ENCODE peak calls at places on chromosomes 11 and 22, in seven cellular contexts. One of them, this sample, is unnamed.
A peak's percentile ranks its signal among the peaks of the same experiment; 100 is the strongest.

GRCh38 chr11:67558084-67558772 is 25.4 kb upstream of the GSTP1 start:
- DNase-seq in mesenchymal stem cell: no peak
- DNase-seq in trophoblast cell: no peak
- DNase-seq in IMR-90: no peak
- DNase-seq in mesendoderm: no peak
- DNase-seq in H9: no peak
- DNase-seq in neuronal stem cell: no peak
- DNase-seq in this sample: no peak

GRCh38 chr11:68569357-68569756 is 108.8 kb downstream of the PPP6R3 start:
- DNase-seq in H9: no peak
- DNase-seq in trophoblast cell: no peak
- DNase-seq in neuronal stem cell: no peak
- DNase-seq in IMR-90: no peak
- DNase-seq in mesendoderm: no peak
- DNase-seq in mesenchymal stem cell: no peak
- DNase-seq in this sample: no peak

GRCh38 chr11:6323291-6323905 is 3.1 kb upstream of the CAVIN3 start:
- DNase-seq in H9: peak; percentile 82
- DNase-seq in trophoblast cell: no peak
- DNase-seq in IMR-90: no peak
- DNase-seq in mesendoderm: no peak
- DNase-seq in neuronal stem cell: no peak
- DNase-seq in mesenchymal stem cell: no peak
- DNase-seq in this sample: no peak

GRCh38 chr22:38413085-38414008 is 41.7 kb downstream of the KCNJ4 start:
- DNase-seq in IMR-90: no peak
- DNase-seq in mesenchymal stem cell: no peak
- DNase-seq in H9: no peak
- DNase-seq in mesendoderm: no peak
- DNase-seq in trophoblast cell: peak; percentile 27
- DNase-seq in neuronal stem cell: no peak
- DNase-seq in this sample: no peak

GRCh38 chr22:19149047-19149883 is 827 bp downstream of the GSC2 start:
- DNase-seq in mesendoderm: peak; percentile 31
- DNase-seq in mesenchymal stem cell: no peak
- DNase-seq in trophoblast cell: peak; percentile 40
- DNase-seq in H9: peak; percentile 64
- DNase-seq in IMR-90: no peak
- DNase-seq in neuronal stem cell: no peak
- DNase-seq in this sample: no peak

GRCh38 chr11:77993902-77994301 is 566 bp downstream of the INTS4 start:
- DNase-seq in IMR-90: no peak
- DNase-seq in trophoblast cell: no peak
- DNase-seq in mesendoderm: peak; percentile 19
- DNase-seq in mesenchymal stem cell: no peak
- DNase-seq in neuronal stem cell: no peak
- DNase-seq in H9: no peak
- DNase-seq in this sample: no peak

GRCh38 chr11:122435540-122436187 is 219.9 kb upstream of the UBASH3B start:
- DNase-seq in neuronal stem cell: no peak
- DNase-seq in H9: no peak
- DNase-seq in trophoblast cell: no peak
- DNase-seq in IMR-90: no peak
- DNase-seq in mesendoderm: no peak
- DNase-seq in mesenchymal stem cell: no peak
- DNase-seq in this sample: no peak

GRCh38 chr11:10038916-10039315 is 255.1 kb downstream of the SBF2 start:
- DNase-seq in trophoblast cell: no peak
- DNase-seq in mesenchymal stem cell: peak; percentile 13
- DNase-seq in IMR-90: peak; percentile 39
- DNase-seq in neuronal stem cell: no peak
- DNase-seq in mesendoderm: no peak
- DNase-seq in H9: no peak
- DNase-seq in this sample: no peak

GRCh38 chr11:6362868-6363678 is 27.2 kb upstream of the SMPD1 start:
- DNase-seq in neuronal stem cell: peak; percentile 62
- DNase-seq in trophoblast cell: peak; percentile 88
- DNase-seq in IMR-90: peak; percentile 77
- DNase-seq in mesenchymal stem cell: peak; percentile 80
- DNase-seq in H9: peak; percentile 92
- DNase-seq in mesendoderm: peak; percentile 92
- DNase-seq in this sample: peak; percentile 73

GRCh38 chr11:70161043-70161625 is 42.0 kb upstream of the FADD start:
- DNase-seq in mesendoderm: no peak
- DNase-seq in mesenchymal stem cell: no peak
- DNase-seq in H9: no peak
- DNase-seq in trophoblast cell: no peak
- DNase-seq in IMR-90: no peak
- DNase-seq in neuronal stem cell: no peak
- DNase-seq in this sample: no peak

GRCh38 chr11:78886616-78887015 is 312.0 kb upstream of the NARS2 start:
- DNase-seq in IMR-90: peak; percentile 64
- DNase-seq in mesenchymal stem cell: no peak
- DNase-seq in neuronal stem cell: no peak
- DNase-seq in trophoblast cell: peak; percentile 14
- DNase-seq in H9: no peak
- DNase-seq in mesendoderm: no peak
- DNase-seq in this sample: no peak

GRCh38 chr11:96393753-96394348 is 4.0 kb downstream of the JRKL start:
- DNase-seq in IMR-90: peak; percentile 61
- DNase-seq in H9: no peak
- DNase-seq in mesendoderm: peak; percentile 45
- DNase-seq in neuronal stem cell: no peak
- DNase-seq in mesenchymal stem cell: peak; percentile 60
- DNase-seq in trophoblast cell: peak; percentile 71
- DNase-seq in this sample: no peak

GRCh38 chr11:61131186-61131585 is 28.9 kb downstream of the CD5 start:
- DNase-seq in IMR-90: no peak
- DNase-seq in trophoblast cell: no peak
- DNase-seq in H9: no peak
- DNase-seq in mesendoderm: no peak
- DNase-seq in neuronal stem cell: no peak
- DNase-seq in mesenchymal stem cell: no peak
- DNase-seq in this sample: no peak

GRCh38 chr22:39650996-39651782 is 80.6 kb downstream of the CACNA1I start:
- DNase-seq in mesenchymal stem cell: no peak
- DNase-seq in IMR-90: no peak
- DNase-seq in neuronal stem cell: no peak
- DNase-seq in trophoblast cell: no peak
- DNase-seq in H9: no peak
- DNase-seq in mesendoderm: no peak
- DNase-seq in this sample: no peak
- H4K8ac ChIP-seq in mesenchymal stem cell: no peak overlapping the region
- H4K8ac ChIP-seq in IMR-90: no peak overlapping the region
- H4K8ac ChIP-seq in neuronal stem cell: peak overlapping the region; percentile 72
- H4K8ac ChIP-seq in trophoblast cell: no peak overlapping the region
- H4K8ac ChIP-seq in H9: no peak overlapping the region
- H4K8ac ChIP-seq in mesendoderm: no peak overlapping the region
- H4K8ac ChIP-seq in this sample: peak overlapping the region; percentile 19

GRCh38 chr22:46514592-46515207 is 22.7 kb downstream of the CELSR1 start:
- DNase-seq in mesenchymal stem cell: peak; percentile 13
- DNase-seq in IMR-90: peak; percentile 69
- DNase-seq in H9: no peak
- DNase-seq in neuronal stem cell: no peak
- DNase-seq in trophoblast cell: no peak
- DNase-seq in mesendoderm: peak; percentile 70
- DNase-seq in this sample: no peak
- H4K8ac ChIP-seq in mesenchymal stem cell: peak overlapping the region; percentile 28
- H4K8ac ChIP-seq in IMR-90: no peak overlapping the region
- H4K8ac ChIP-seq in H9: no peak overlapping the region
- H4K8ac ChIP-seq in neuronal stem cell: no peak overlapping the region
- H4K8ac ChIP-seq in trophoblast cell: no peak overlapping the region
- H4K8ac ChIP-seq in mesendoderm: no peak overlapping the region
- H4K8ac ChIP-seq in this sample: peak overlapping the region; percentile 80

GRCh38 chr11:120694706-120695105 is 183.2 kb downstream of the GRIK4 start:
- DNase-seq in trophoblast cell: no peak
- DNase-seq in H9: no peak
- DNase-seq in neuronal stem cell: no peak
- DNase-seq in IMR-90: no peak
- DNase-seq in mesendoderm: no peak
- DNase-seq in mesenchymal stem cell: no peak
- DNase-seq in this sample: no peak
- H4K8ac ChIP-seq in trophoblast cell: no peak overlapping the region
- H4K8ac ChIP-seq in H9: no peak overlapping the region
- H4K8ac ChIP-seq in neuronal stem cell: no peak overlapping the region
- H4K8ac ChIP-seq in IMR-90: no peak overlapping the region
- H4K8ac ChIP-seq in mesendoderm: no peak overlapping the region
- H4K8ac ChIP-seq in mesenchymal stem cell: no peak overlapping the region
- H4K8ac ChIP-seq in this sample: no peak overlapping the region

DNA sequence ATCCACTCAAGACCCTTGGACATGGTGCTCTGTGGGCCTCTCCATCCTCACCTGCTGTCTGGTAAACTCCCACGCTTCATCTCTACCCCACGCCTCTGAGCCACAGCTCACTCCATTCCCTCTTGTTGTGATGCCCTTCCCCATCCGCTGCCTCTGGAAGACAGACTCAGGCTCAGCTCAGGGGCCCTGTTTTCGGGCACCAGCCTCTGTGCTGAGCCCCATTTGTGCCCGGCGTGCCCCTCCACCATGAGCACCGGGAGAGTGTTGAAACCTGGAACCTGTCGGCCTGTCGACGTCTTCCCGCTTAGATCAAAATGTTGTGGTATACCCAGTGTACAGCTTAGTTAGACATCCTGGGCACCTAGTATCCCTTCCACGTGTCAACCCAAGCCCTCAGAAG is 6.5 kb upstream of the SCUBE1 start:
- DNase-seq in trophoblast cell: no peak
- DNase-seq in mesenchymal stem cell: no peak
- DNase-seq in H9: no peak
- DNase-seq in IMR-90: no peak
- DNase-seq in neuronal stem cell: no peak
- DNase-seq in mesendoderm: no peak
- DNase-seq in this sample: no peak
- H4K8ac ChIP-seq in trophoblast cell: no peak overlapping the region
- H4K8ac ChIP-seq in mesenchymal stem cell: no peak overlapping the region
- H4K8ac ChIP-seq in H9: no peak overlapping the region
- H4K8ac ChIP-seq in IMR-90: no peak overlapping the region
- H4K8ac ChIP-seq in neuronal stem cell: no peak overlapping the region
- H4K8ac ChIP-seq in mesendoderm: no peak overlapping the region
- H4K8ac ChIP-seq in this sample: no peak overlapping the region

GRCh38 chr22:43978558-43978957 is 23.3 kb downstream of the SAMM50 start:
- DNase-seq in H9: no peak
- DNase-seq in trophoblast cell: no peak
- DNase-seq in mesenchymal stem cell: no peak
- DNase-seq in neuronal stem cell: no peak
- DNase-seq in mesendoderm: no peak
- DNase-seq in IMR-90: no peak
- DNase-seq in this sample: no peak
- H4K8ac ChIP-seq in H9: no peak overlapping the region
- H4K8ac ChIP-seq in trophoblast cell: no peak overlapping the region
- H4K8ac ChIP-seq in mesenchymal stem cell: no peak overlapping the region
- H4K8ac ChIP-seq in neuronal stem cell: no peak overlapping the region
- H4K8ac ChIP-seq in mesendoderm: no peak overlapping the region
- H4K8ac ChIP-seq in IMR-90: no peak overlapping the region
- H4K8ac ChIP-seq in this sample: no peak overlapping the region

GRCh38 chr11:108929241-108929640 is 264.4 kb downstream of the DDX10 start:
- DNase-seq in H9: no peak
- DNase-seq in trophoblast cell: peak; percentile 92
- DNase-seq in mesendoderm: no peak
- DNase-seq in IMR-90: peak; percentile 99
- DNase-seq in neuronal stem cell: no peak
- DNase-seq in mesenchymal stem cell: peak; percentile 96
- DNase-seq in this sample: no peak

GRCh38 chr11:108927791-108928545 is 263.1 kb downstream of the DDX10 start:
- DNase-seq in mesenchymal stem cell: no peak
- DNase-seq in H9: no peak
- DNase-seq in trophoblast cell: no peak
- DNase-seq in IMR-90: peak; percentile 20
- DNase-seq in neuronal stem cell: no peak
- DNase-seq in mesendoderm: peak; percentile 86
- DNase-seq in this sample: no peak

GRCh38 chr11:108923413-108923812 is 258.5 kb downstream of the DDX10 start:
- DNase-seq in H9: no peak
- DNase-seq in neuronal stem cell: no peak
- DNase-seq in IMR-90: no peak
- DNase-seq in mesendoderm: no peak
- DNase-seq in mesenchymal stem cell: no peak
- DNase-seq in trophoblast cell: no peak
- DNase-seq in this sample: no peak

GRCh38 chr11:108931168-108931567 is 266.3 kb downstream of the DDX10 start:
- DNase-seq in IMR-90: peak; percentile 67
- DNase-seq in H9: no peak
- DNase-seq in trophoblast cell: no peak
- DNase-seq in neuronal stem cell: no peak
- DNase-seq in mesendoderm: no peak
- DNase-seq in mesenchymal stem cell: no peak
- DNase-seq in this sample: no peak

DNA sequence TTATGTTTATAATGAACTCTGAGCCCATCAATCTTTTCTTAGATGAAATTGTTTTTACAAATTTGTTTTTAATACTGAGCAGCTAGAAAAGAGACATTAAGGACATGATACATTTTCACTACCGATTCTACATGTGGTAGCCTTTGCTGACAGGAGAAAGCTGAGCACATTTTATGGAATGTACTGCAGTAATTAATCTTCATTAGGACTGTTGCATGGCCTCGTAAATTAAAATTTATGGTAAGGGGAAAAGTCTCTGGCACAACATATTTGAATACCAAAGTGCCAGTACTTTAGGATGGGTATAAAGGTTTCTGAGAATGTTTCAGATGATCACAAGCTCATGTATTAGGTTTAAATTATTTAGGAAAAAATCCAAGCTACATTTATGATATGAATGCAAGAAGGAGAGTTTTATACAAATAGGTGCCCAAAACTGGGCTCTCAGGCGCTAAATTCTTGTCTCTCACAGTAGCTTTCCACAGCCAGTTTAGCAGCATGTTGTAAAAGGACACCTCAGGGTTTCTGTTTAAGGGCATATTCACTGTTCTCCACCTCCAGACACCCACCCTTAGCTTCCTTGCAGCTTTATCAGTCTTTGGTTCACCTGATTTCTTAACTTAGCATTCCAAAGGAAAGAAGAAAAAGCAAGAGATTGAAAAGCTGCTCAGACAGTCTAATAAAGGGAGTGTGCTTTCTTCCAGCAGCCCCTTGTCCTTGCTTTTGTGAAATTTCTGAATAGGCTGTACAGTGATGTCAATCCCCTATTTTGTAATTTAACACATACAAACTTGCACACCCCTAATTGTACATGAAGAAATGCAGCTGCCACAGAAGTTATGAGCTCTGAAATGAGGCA is 261.9 kb downstream of the DDX10 start:
- DNase-seq in mesendoderm: peak; percentile 66
- DNase-seq in IMR-90: no peak
- DNase-seq in trophoblast cell: peak; percentile 65
- DNase-seq in mesenchymal stem cell: no peak
- DNase-seq in neuronal stem cell: no peak
- DNase-seq in H9: no peak
- DNase-seq in this sample: no peak
- H4K8ac ChIP-seq in mesendoderm: peak overlapping the region; percentile 93
- H4K8ac ChIP-seq in IMR-90: peak overlapping the region; percentile 71
- H4K8ac ChIP-seq in trophoblast cell: no peak overlapping the region
- H4K8ac ChIP-seq in mesenchymal stem cell: no peak overlapping the region
- H4K8ac ChIP-seq in neuronal stem cell: no peak overlapping the region
- H4K8ac ChIP-seq in H9: no peak overlapping the region
- H4K8ac ChIP-seq in this sample: no peak overlapping the region